ENCODE peak calls at places on chromosomes 7 and 10, in six cellular contexts. One of them, this sample, is unnamed.

GRCh38 chr7:73504017-73504416 is 18.1 kb downstream of the BAZ1B start:
- DNase-seq in heart left ventricle: no peak
- DNase-seq in GM13977: no peak
- DNase-seq in fibroblast of lung: peak; percentile 24
- DNase-seq in hepatocyte: no peak
- DNase-seq in mesothelial cell of epicardium: no peak
- DNase-seq in this sample: no peak

GRCh38 chr10:92662852-92663251 is 26.9 kb upstream of the HHEX start:
- DNase-seq in heart left ventricle: no peak
- DNase-seq in GM13977: no peak
- DNase-seq in fibroblast of lung: no peak
- DNase-seq in hepatocyte: no peak
- DNase-seq in mesothelial cell of epicardium: no peak
- DNase-seq in this sample: no peak

GRCh38 chr7:132518102-132518838 is 58.0 kb downstream of the PLXNA4 start:
- DNase-seq in heart left ventricle: no peak
- DNase-seq in GM13977: peak; percentile 44
- DNase-seq in fibroblast of lung: no peak
- DNase-seq in hepatocyte: no peak
- DNase-seq in mesothelial cell of epicardium: no peak
- DNase-seq in this sample: peak; percentile 21

GRCh38 chr10:42989481-42989921 is 87.4 kb upstream of the RET start:
- DNase-seq in heart left ventricle: no peak
- DNase-seq in GM13977: no peak
- DNase-seq in fibroblast of lung: no peak
- DNase-seq in hepatocyte: no peak
- DNase-seq in mesothelial cell of epicardium: no peak
- DNase-seq in this sample: no peak

GRCh38 chr7:76191783-76192240 is 9.9 kb upstream of the SRRM3 start:
- DNase-seq in heart left ventricle: no peak
- DNase-seq in GM13977: no peak
- DNase-seq in fibroblast of lung: peak; percentile 45
- DNase-seq in hepatocyte: peak; percentile 18
- DNase-seq in mesothelial cell of epicardium: no peak
- DNase-seq in this sample: peak; percentile 26

GRCh38 chr7:30135271-30135550 is 425 bp downstream of the MTURN start:
- DNase-seq in heart left ventricle: no peak
- DNase-seq in GM13977: no peak
- DNase-seq in fibroblast of lung: no peak
- DNase-seq in hepatocyte: no peak
- DNase-seq in mesothelial cell of epicardium: peak; percentile 63
- DNase-seq in this sample: no peak

GRCh38 chr10:119496282-119496681 is 46.2 kb downstream of the RGS10 start:
- DNase-seq in heart left ventricle: no peak
- DNase-seq in GM13977: peak; percentile 42
- DNase-seq in fibroblast of lung: no peak
- DNase-seq in hepatocyte: no peak
- DNase-seq in mesothelial cell of epicardium: no peak
- DNase-seq in this sample: peak; percentile 65

GRCh38 chr7:134452991-134453473 is 5.9 kb downstream of the AKR1B1 start:
- DNase-seq in heart left ventricle: no peak
- DNase-seq in GM13977: no peak
- DNase-seq in fibroblast of lung: no peak
- DNase-seq in hepatocyte: no peak
- DNase-seq in mesothelial cell of epicardium: no peak
- DNase-seq in this sample: no peak

GRCh38 chr10:31769564-31769963 is 159.1 kb downstream of the ARHGAP12 start:
- DNase-seq in heart left ventricle: no peak
- DNase-seq in GM13977: no peak
- DNase-seq in fibroblast of lung: peak; percentile 87
- DNase-seq in hepatocyte: no peak
- DNase-seq in mesothelial cell of epicardium: no peak
- DNase-seq in this sample: no peak

GRCh38 chr10:31836569-31837406 is 91.8 kb downstream of the ARHGAP12 start:
- DNase-seq in heart left ventricle: no peak
- DNase-seq in GM13977: peak; percentile 19
- DNase-seq in fibroblast of lung: peak; percentile 34
- DNase-seq in hepatocyte: peak; percentile 55
- DNase-seq in mesothelial cell of epicardium: no peak
- DNase-seq in this sample: peak; percentile 73

GRCh38 chr10:110488124-110488681 is 9.5 kb upstream of the DUSP5 start:
- DNase-seq in heart left ventricle: no peak
- DNase-seq in GM13977: no peak
- DNase-seq in fibroblast of lung: peak; percentile 72
- DNase-seq in hepatocyte: no peak
- DNase-seq in mesothelial cell of epicardium: no peak
- DNase-seq in this sample: no peak

GRCh38 chr10:77417359-77417758 is 220.2 kb downstream of the KCNMA1 start:
- DNase-seq in heart left ventricle: no peak
- DNase-seq in GM13977: no peak
- DNase-seq in fibroblast of lung: no peak
- DNase-seq in hepatocyte: no peak
- DNase-seq in mesothelial cell of epicardium: no peak
- DNase-seq in this sample: no peak

GRCh38 chr10:32417906-32418547 is 27.9 kb upstream of the CCDC7 start:
- DNase-seq in heart left ventricle: no peak
- DNase-seq in GM13977: no peak
- DNase-seq in fibroblast of lung: peak; percentile 89
- DNase-seq in hepatocyte: peak; percentile 72
- DNase-seq in mesothelial cell of epicardium: no peak
- DNase-seq in this sample: no peak

GRCh38 chr7:19178595-19178994 is 33.4 kb upstream of the FERD3L start:
- DNase-seq in heart left ventricle: no peak
- DNase-seq in GM13977: no peak
- DNase-seq in fibroblast of lung: no peak
- DNase-seq in hepatocyte: no peak
- DNase-seq in mesothelial cell of epicardium: no peak
- DNase-seq in this sample: no peak

GRCh38 chr7:53604201-53604600 is 568.8 kb downstream of the POM121L12 start:
- DNase-seq in heart left ventricle: no peak
- DNase-seq in GM13977: no peak
- DNase-seq in fibroblast of lung: peak; percentile 2
- DNase-seq in hepatocyte: no peak
- DNase-seq in mesothelial cell of epicardium: no peak
- DNase-seq in this sample: no peak

GRCh38 chr7:83640731-83641533 is 8.0 kb downstream of the SEMA3E start:
- DNase-seq in heart left ventricle: no peak
- DNase-seq in GM13977: no peak
- DNase-seq in fibroblast of lung: no peak
- DNase-seq in hepatocyte: no peak
- DNase-seq in mesothelial cell of epicardium: no peak
- DNase-seq in this sample: no peak

GRCh38 chr7:131197920-131198610 is 129.6 kb upstream of the MKLN1 start:
- DNase-seq in heart left ventricle: no peak
- DNase-seq in GM13977: no peak
- DNase-seq in fibroblast of lung: peak; percentile 82
- DNase-seq in hepatocyte: no peak
- DNase-seq in mesothelial cell of epicardium: no peak
- DNase-seq in this sample: no peak

GRCh38 chr10:84574101-84574500 is 245.7 kb downstream of the CCSER2 start:
- DNase-seq in heart left ventricle: no peak
- DNase-seq in GM13977: no peak
- DNase-seq in fibroblast of lung: no peak
- DNase-seq in hepatocyte: no peak
- DNase-seq in mesothelial cell of epicardium: no peak
- DNase-seq in this sample: no peak

GRCh38 chr10:99834410-99834809 is 52.0 kb downstream of the ABCC2 start:
- DNase-seq in heart left ventricle: no peak
- DNase-seq in GM13977: no peak
- DNase-seq in fibroblast of lung: peak; percentile 69
- DNase-seq in hepatocyte: no peak
- DNase-seq in mesothelial cell of epicardium: no peak
- DNase-seq in this sample: no peak

GRCh38 chr7:44180631-44181030 is 8.6 kb downstream of the GCK start:
- DNase-seq in heart left ventricle: no peak
- DNase-seq in GM13977: no peak
- DNase-seq in fibroblast of lung: no peak
- DNase-seq in hepatocyte: no peak
- DNase-seq in mesothelial cell of epicardium: no peak
- DNase-seq in this sample: no peak

GRCh38 chr7:70696139-70696782 is 435.7 kb upstream of the GALNT17 start:
- DNase-seq in heart left ventricle: no peak
- DNase-seq in GM13977: no peak
- DNase-seq in fibroblast of lung: peak; percentile 65
- DNase-seq in hepatocyte: no peak
- DNase-seq in mesothelial cell of epicardium: no peak
- DNase-seq in this sample: peak; percentile 60

GRCh38 chr10:18542832-18543231 is 108.6 kb downstream of the NSUN6 start:
- DNase-seq in heart left ventricle: no peak
- DNase-seq in GM13977: peak; percentile 0
- DNase-seq in fibroblast of lung: peak; percentile 76
- DNase-seq in hepatocyte: no peak
- DNase-seq in mesothelial cell of epicardium: no peak
- DNase-seq in this sample: no peak

GRCh38 chr7:31710171-31710570 is 23.2 kb downstream of the PPP1R17 start:
- DNase-seq in heart left ventricle: no peak
- DNase-seq in GM13977: no peak
- DNase-seq in fibroblast of lung: no peak
- DNase-seq in hepatocyte: no peak
- DNase-seq in mesothelial cell of epicardium: no peak
- DNase-seq in this sample: no peak

GRCh38 chr7:34060548-34060947 is 155.2 kb downstream of the BMPER start:
- DNase-seq in heart left ventricle: no peak
- DNase-seq in GM13977: no peak
- DNase-seq in fibroblast of lung: peak; percentile 66
- DNase-seq in hepatocyte: no peak
- DNase-seq in mesothelial cell of epicardium: no peak
- DNase-seq in this sample: no peak

GRCh38 chr7:374706-375490 is 84.9 kb downstream of the FOXL3 start:
- DNase-seq in heart left ventricle: peak; percentile 13
- DNase-seq in GM13977: no peak
- DNase-seq in fibroblast of lung: no peak
- DNase-seq in hepatocyte: no peak
- DNase-seq in mesothelial cell of epicardium: peak; percentile 33
- DNase-seq in this sample: no peak
- TF ChIP-seq CTCF in heart left ventricle: no peak
- TF ChIP-seq CTCF in GM13977: no peak
- TF ChIP-seq CTCF in fibroblast of lung: no peak
- TF ChIP-seq CTCF in hepatocyte: no peak
- TF ChIP-seq CTCF in mesothelial cell of epicardium: no peak
- TF ChIP-seq CTCF in this sample: no peak

GRCh38 chr10:22259280-22259679 is 41.5 kb upstream of the EBLN1 start:
- DNase-seq in heart left ventricle: no peak
- DNase-seq in GM13977: peak; percentile 39
- DNase-seq in fibroblast of lung: no peak
- DNase-seq in hepatocyte: no peak
- DNase-seq in mesothelial cell of epicardium: no peak
- DNase-seq in this sample: peak; percentile 50
- TF ChIP-seq CTCF in heart left ventricle: no peak
- TF ChIP-seq CTCF in GM13977: peak; percentile 49
- TF ChIP-seq CTCF in fibroblast of lung: no peak
- TF ChIP-seq CTCF in hepatocyte: no peak
- TF ChIP-seq CTCF in mesothelial cell of epicardium: no peak
- TF ChIP-seq CTCF in this sample: peak; percentile 23

GRCh38 chr10:102067091-102067916 is 2.2 kb downstream of the HPS6 start:
- DNase-seq in heart left ventricle: no peak
- DNase-seq in GM13977: no peak
- DNase-seq in fibroblast of lung: no peak
- DNase-seq in hepatocyte: no peak
- DNase-seq in mesothelial cell of epicardium: no peak
- DNase-seq in this sample: no peak

GRCh38 chr10:102066421-102067068 is 1.4 kb downstream of the HPS6 start:
- DNase-seq in heart left ventricle: no peak
- DNase-seq in GM13977: no peak
- DNase-seq in fibroblast of lung: no peak
- DNase-seq in hepatocyte: no peak
- DNase-seq in mesothelial cell of epicardium: no peak
- DNase-seq in this sample: no peak

GRCh38 chr10:102064503-102064867 is 664 bp upstream of the HPS6 start:
- DNase-seq in heart left ventricle: no peak
- DNase-seq in GM13977: no peak
- DNase-seq in fibroblast of lung: no peak
- DNase-seq in hepatocyte: no peak
- DNase-seq in mesothelial cell of epicardium: no peak
- DNase-seq in this sample: no peak

GRCh38 chr10:102064868-102065560 is at the start of gene HPS6:
- DNase-seq in heart left ventricle: peak; percentile 96
- DNase-seq in GM13977: peak; percentile 99
- DNase-seq in fibroblast of lung: peak; percentile 86
- DNase-seq in hepatocyte: peak; percentile 97
- DNase-seq in mesothelial cell of epicardium: peak; percentile 84
- DNase-seq in this sample: peak; percentile 94

GRCh38 chr10:102065561-102066420 is 642 bp downstream of the HPS6 start:
- DNase-seq in heart left ventricle: peak; percentile 44
- DNase-seq in GM13977: peak; percentile 46
- DNase-seq in fibroblast of lung: no peak
- DNase-seq in hepatocyte: peak; percentile 64
- DNase-seq in mesothelial cell of epicardium: peak; percentile 52
- DNase-seq in this sample: peak; percentile 44
- TF ChIP-seq CTCF in heart left ventricle: no peak
- TF ChIP-seq CTCF in GM13977: no peak
- TF ChIP-seq CTCF in fibroblast of lung: no peak
- TF ChIP-seq CTCF in hepatocyte: no peak
- TF ChIP-seq CTCF in mesothelial cell of epicardium: no peak
- TF ChIP-seq CTCF in this sample: no peak

GRCh38 chr10:66307826-66308225 is 618.0 kb upstream of the LRRTM3 start:
- DNase-seq in heart left ventricle: no peak
- DNase-seq in GM13977: no peak
- DNase-seq in fibroblast of lung: no peak
- DNase-seq in hepatocyte: no peak
- DNase-seq in mesothelial cell of epicardium: no peak
- DNase-seq in this sample: no peak
- TF ChIP-seq CTCF in heart left ventricle: peak; percentile 20
- TF ChIP-seq CTCF in GM13977: no peak
- TF ChIP-seq CTCF in fibroblast of lung: peak; percentile 9
- TF ChIP-seq CTCF in hepatocyte: peak; percentile 38
- TF ChIP-seq CTCF in mesothelial cell of epicardium: no peak
- TF ChIP-seq CTCF in this sample: no peak

DNA sequence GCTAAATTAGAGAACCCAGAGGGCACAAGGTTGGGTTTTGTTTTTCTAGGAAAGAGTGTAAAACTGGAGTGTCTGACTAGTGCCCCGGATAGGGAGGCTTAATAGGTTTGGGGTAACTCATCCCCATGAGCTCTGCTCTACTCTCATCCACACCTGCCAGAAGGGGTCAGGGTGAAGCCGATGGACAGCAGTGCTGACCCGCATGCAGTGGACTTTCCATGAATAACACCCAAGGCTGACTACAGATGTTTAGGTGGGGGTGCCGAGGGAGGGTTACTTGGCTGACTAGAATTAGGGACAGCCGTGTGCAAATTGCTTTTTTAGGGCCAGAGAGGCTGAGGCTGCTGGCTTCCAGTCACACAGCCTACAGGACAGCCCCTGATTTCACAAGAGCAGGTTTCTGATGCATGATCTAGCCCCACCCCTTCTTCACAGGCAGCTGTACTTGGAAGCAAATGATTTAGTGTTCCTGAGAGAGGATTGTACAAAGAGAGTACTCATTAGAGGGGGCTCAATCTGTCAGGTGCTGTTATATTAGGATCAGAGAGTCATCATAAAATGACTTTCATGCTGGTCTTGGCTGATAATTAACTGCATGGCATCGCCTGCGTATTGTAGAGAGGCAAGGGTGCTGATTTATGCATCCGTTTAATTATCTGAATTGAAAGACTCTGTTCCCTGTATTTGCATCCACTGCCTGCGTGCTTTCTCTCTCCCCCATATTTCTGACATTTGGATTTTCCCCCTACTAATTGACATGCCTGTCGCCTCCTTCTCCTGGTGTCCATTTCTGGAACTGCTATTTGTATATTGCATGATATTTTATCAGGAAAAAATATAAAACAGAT is 9.5 kb downstream of the INHBA start:
- DNase-seq in heart left ventricle: peak; percentile 54
- DNase-seq in GM13977: no peak
- DNase-seq in fibroblast of lung: no peak
- DNase-seq in hepatocyte: peak; percentile 59
- DNase-seq in mesothelial cell of epicardium: no peak
- DNase-seq in this sample: no peak
- TF ChIP-seq CTCF in heart left ventricle: peak; percentile 17
- TF ChIP-seq CTCF in GM13977: no peak
- TF ChIP-seq CTCF in fibroblast of lung: peak; percentile 60
- TF ChIP-seq CTCF in hepatocyte: peak; percentile 37
- TF ChIP-seq CTCF in mesothelial cell of epicardium: peak; percentile 84
- TF ChIP-seq CTCF in this sample: no peak